ENCODE peak calls at places on chromosomes 12 and 14, in five cellular contexts. N is fibroblast of mammary gland; S is BE2C; A is tibial nerve; O is CD8-positive, alpha-beta T cell. W is an unnamed sample.

GRCh38 chr12:121738340-121738858 is 25.8 kb downstream of the TMEM120B start:
- DNase-seq in N (no peak), S (peak; percentile 48), A (no peak), O (no peak), W (no peak)

GRCh38 chr14:24171422-24172260 is at the start of gene REC8:
- DNase-seq in N (peak; percentile 68), S (peak; percentile 94), A (peak; percentile 61), O (peak; percentile 78), W (peak; percentile 80)

GRCh38 chr12:9039397-9039977 is 50.1 kb downstream of the KLRG1 start:
- DNase-seq in N (peak; percentile 50), S (peak; percentile 12), A (peak; percentile 42), O (no peak), W (no peak)

GRCh38 chr14:37625597-37626595 is 30.5 kb downstream of the TTC6 start:
- DNase-seq in N (no peak), S (no peak), A (no peak), O (no peak), W (no peak)

GRCh38 chr12:116427200-116427932 is 131.8 kb upstream of the MAP1LC3B2 start:
- DNase-seq in N (no peak), S (no peak), A (no peak), O (no peak), W (no peak)

GRCh38 chr12:6612247-6612646 is 5.1 kb upstream of the CHD4 start:
- DNase-seq in N (no peak), S (no peak), A (no peak), O (peak; percentile 33), W (no peak)

GRCh38 chr12:48004039-48004940 is at the start of gene COL2A1:
- DNase-seq in N (no peak), S (peak; percentile 37), A (no peak), O (no peak), W (no peak)

GRCh38 chr12:11896530-11896929 is 174.2 kb upstream of the BCL2L14 start:
- DNase-seq in N (no peak), S (peak; percentile 24), A (no peak), O (no peak), W (no peak)

GRCh38 chr14:60092516-60092915 is 793 bp downstream of the PCNX4 start:
- DNase-seq in N (peak; percentile 52), S (peak; percentile 12), A (peak; percentile 30), O (no peak), W (no peak)

GRCh38 chr14:32332415-32333116 is 3.5 kb downstream of the AKAP6 start:
- DNase-seq in N (no peak), S (no peak), A (no peak), O (no peak), W (no peak)

GRCh38 chr12:31732926-31733548 is 4.2 kb upstream of the AMN1 start:
- DNase-seq in N (peak; percentile 88), S (no peak), A (no peak), O (no peak), W (no peak)

GRCh38 chr14:99537399-99537798 is 56.2 kb downstream of the CCNK start:
- DNase-seq in N (peak; percentile 44), S (no peak), A (no peak), O (no peak), W (no peak)

GRCh38 chr14:38505221-38506095 is 249.6 kb upstream of the CLEC14A start:
- DNase-seq in N (peak; percentile 24), S (no peak), A (no peak), O (no peak), W (no peak)

GRCh38 chr14:81062816-81063215 is 107.4 kb downstream of the TSHR start:
- DNase-seq in N (peak; percentile 2), S (peak; percentile 20), A (peak; percentile 9), O (no peak), W (no peak)

GRCh38 chr14:100117647-100118376 is 41.6 kb downstream of the DEGS2 start:
- DNase-seq in N (no peak), S (no peak), A (no peak), O (no peak), W (no peak)

GRCh38 chr14:49526101-49526500 is 60.1 kb downstream of the RPS29 start:
- DNase-seq in N (no peak), S (no peak), A (no peak), O (no peak), W (no peak)

DNA sequence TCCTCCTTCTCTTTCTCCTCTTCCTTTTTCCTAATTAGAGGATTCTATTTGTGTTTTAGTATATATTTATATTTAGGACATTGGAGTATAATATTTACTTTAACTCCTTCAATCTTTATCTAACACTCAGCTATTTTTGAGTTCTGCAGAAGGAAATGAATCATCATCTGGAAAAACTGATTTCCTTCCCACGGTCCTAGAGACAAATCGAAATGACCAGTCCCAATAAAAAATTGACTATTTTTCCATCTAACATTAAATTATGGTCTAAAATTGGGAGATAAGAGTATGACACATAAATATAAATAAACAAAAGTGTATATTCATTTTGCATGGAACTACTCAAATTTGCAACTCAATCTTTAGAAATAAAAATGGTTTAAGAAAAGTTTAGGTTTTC is 167.4 kb downstream of the TMTC3 start:
- DNase-seq in N (peak; percentile 86), S (no peak), A (no peak), O (no peak), W (no peak)
- H3K4me3 ChIP-seq in N (no peak overlapping the region), S (no peak overlapping the region), A (no peak overlapping the region), O (no peak overlapping the region), W (no peak overlapping the region)

GRCh38 chr14:56005580-56006053 is 112.6 kb upstream of the PELI2 start:
- DNase-seq in N (peak; percentile 72), S (no peak), A (no peak), O (no peak), W (no peak)
- H3K4me3 ChIP-seq in N (peak overlapping the region; percentile 37), S (no peak overlapping the region), A (no peak overlapping the region), O (no peak overlapping the region), W (no peak overlapping the region)

DNA sequence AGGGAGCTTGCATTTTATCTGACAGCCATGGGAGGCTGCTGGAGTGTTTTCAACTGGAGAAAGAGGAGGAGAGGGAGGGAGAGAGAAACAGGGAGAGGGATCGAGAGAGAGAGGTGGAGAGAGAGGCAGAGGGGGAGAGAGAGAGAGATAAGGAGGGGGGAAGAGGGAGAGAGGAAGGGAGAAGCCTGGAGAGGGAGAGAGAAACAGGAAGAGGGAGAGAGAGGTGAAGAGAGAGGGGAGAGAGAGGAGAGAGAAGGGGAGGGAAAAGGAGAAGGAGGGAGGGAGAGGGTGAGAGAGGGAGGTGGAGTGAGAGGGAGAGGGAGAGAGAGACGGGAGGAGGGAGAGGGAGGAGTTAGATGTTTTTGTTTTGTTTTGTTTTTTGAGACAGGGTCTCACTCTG is 45.6 kb downstream of the DNAH10 start:
- DNase-seq in N (no peak), S (no peak), A (no peak), O (no peak), W (no peak)
- H3K4me3 ChIP-seq in N (no peak overlapping the region), S (no peak overlapping the region), A (no peak overlapping the region), O (no peak overlapping the region), W (no peak overlapping the region)

DNA sequence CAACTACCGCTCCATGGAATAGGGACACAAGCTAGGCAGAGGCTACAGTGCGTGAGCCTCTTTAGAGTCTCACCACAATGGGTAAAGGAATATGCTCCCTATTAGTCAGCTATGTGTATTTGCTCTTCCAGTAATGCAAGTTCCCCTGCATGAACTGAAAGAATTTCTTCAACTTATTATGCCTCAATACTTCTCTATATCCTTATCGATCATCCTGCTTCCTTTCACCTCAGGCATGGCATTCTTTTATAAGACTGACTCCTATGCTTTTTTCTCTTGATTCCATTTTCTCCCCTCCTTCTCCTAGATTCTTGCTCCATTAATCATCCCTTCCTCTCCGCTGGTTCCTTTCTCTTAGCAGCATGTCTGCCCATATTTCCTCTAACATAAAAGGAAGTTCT is 94.4 kb upstream of the CPM start:
- DNase-seq in N (peak; percentile 44), S (no peak), A (no peak), O (no peak), W (no peak)
- H3K4me3 ChIP-seq in N (no peak overlapping the region), S (no peak overlapping the region), A (no peak overlapping the region), O (no peak overlapping the region), W (no peak overlapping the region)

DNA sequence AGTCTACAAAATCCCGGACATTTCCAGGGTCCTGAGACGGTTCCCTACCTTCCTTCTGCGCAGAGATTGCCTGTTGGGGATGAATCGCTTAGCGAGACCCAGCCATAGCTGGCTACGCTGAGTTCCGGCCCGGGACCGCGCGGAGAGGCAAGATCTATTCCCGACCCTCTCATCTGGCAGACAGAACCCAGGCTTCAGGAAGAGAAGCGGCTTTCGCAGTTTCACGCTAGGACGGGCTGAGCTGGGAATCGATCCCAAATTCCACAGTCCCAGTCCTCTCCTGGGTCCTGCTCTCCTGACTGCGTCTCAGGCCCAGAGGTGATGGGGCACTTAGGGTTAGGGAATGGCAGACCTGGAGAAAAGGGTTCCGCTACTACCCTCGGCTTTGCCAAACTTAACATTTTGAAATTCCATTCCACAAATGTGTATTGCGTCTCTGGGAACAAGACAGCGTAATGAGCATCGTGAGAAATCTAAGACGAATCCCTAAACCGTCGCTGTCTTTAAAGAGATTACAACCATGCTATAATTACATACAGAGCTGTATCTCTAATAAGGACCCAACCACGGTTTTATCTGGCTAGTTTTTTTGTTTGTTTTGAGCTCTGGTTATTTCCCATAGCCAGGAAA is 2.8 kb downstream of the PTPN21 start:
- DNase-seq in N (peak; percentile 27), S (peak; percentile 24), A (peak; percentile 13), O (no peak), W (peak; percentile 38)
- H3K4me3 ChIP-seq in N (peak overlapping the region; percentile 79), S (peak overlapping the region; percentile 82), A (peak overlapping the region; percentile 58), O (peak overlapping the region; percentile 36), W (peak overlapping the region; percentile 74)

W was measured in heart left ventricle.